ENCODE peak calls at places on chromosome 4, in seven cellular contexts. One of them, this sample, is unnamed. For H3K9me3, the result is how much of the 10 kb centered on the place peaks cover.

GRCh38 chr4:127533028-127533700 is 99.6 kb upstream of the INTU start:
- DNase-seq in adrenal gland: peak
- DNase-seq in tibial nerve: peak
- DNase-seq in heart left ventricle: peak
- DNase-seq in A549: no peak
- DNase-seq in mucosa of descending colon: no peak
- DNase-seq in ovary: peak
- DNase-seq in this sample: no peak

GRCh38 chr4:54998991-54999390 is 126.4 kb downstream of the KDR start:
- DNase-seq in adrenal gland: no peak
- DNase-seq in tibial nerve: no peak
- DNase-seq in heart left ventricle: no peak
- DNase-seq in A549: no peak
- DNase-seq in mucosa of descending colon: no peak
- DNase-seq in ovary: no peak
- DNase-seq in this sample: no peak

GRCh38 chr4:2660596-2661211 is 95.4 kb downstream of the TNIP2 start:
- DNase-seq in adrenal gland: no peak
- DNase-seq in tibial nerve: no peak
- DNase-seq in heart left ventricle: no peak
- DNase-seq in A549: no peak
- DNase-seq in mucosa of descending colon: no peak
- DNase-seq in ovary: no peak
- DNase-seq in this sample: no peak

GRCh38 chr4:119130365-119131065 is 5.1 kb upstream of the MYOZ2 start:
- DNase-seq in adrenal gland: no peak
- DNase-seq in tibial nerve: no peak
- DNase-seq in heart left ventricle: no peak
- DNase-seq in A549: no peak
- DNase-seq in mucosa of descending colon: no peak
- DNase-seq in ovary: no peak
- DNase-seq in this sample: no peak

GRCh38 chr4:13912436-13912835 is 284.9 kb upstream of the BOD1L1 start:
- DNase-seq in adrenal gland: no peak
- DNase-seq in tibial nerve: no peak
- DNase-seq in heart left ventricle: no peak
- DNase-seq in A549: no peak
- DNase-seq in mucosa of descending colon: no peak
- DNase-seq in ovary: no peak
- DNase-seq in this sample: no peak

GRCh38 chr4:87322754-87323153 is at the start of gene HSD17B13:
- DNase-seq in adrenal gland: no peak
- DNase-seq in tibial nerve: no peak
- DNase-seq in heart left ventricle: no peak
- DNase-seq in A549: no peak
- DNase-seq in mucosa of descending colon: no peak
- DNase-seq in ovary: no peak
- DNase-seq in this sample: no peak

GRCh38 chr4:95421869-95422268 is 126.9 kb downstream of the UNC5C start:
- DNase-seq in adrenal gland: no peak
- DNase-seq in tibial nerve: no peak
- DNase-seq in heart left ventricle: no peak
- DNase-seq in A549: no peak
- DNase-seq in mucosa of descending colon: no peak
- DNase-seq in ovary: no peak
- DNase-seq in this sample: no peak

GRCh38 chr4:6885953-6886557 is 23.6 kb upstream of the TBC1D14 start:
- DNase-seq in adrenal gland: no peak
- DNase-seq in tibial nerve: peak
- DNase-seq in heart left ventricle: peak
- DNase-seq in A549: peak
- DNase-seq in mucosa of descending colon: no peak
- DNase-seq in ovary: no peak
- DNase-seq in this sample: no peak

GRCh38 chr4:110159544-110159943 is 38.9 kb downstream of the ELOVL6 start:
- DNase-seq in adrenal gland: no peak
- DNase-seq in tibial nerve: no peak
- DNase-seq in heart left ventricle: no peak
- DNase-seq in A549: no peak
- DNase-seq in mucosa of descending colon: no peak
- DNase-seq in ovary: no peak
- DNase-seq in this sample: no peak

GRCh38 chr4:5370286-5370685 is 319.0 kb downstream of the STK32B start:
- DNase-seq in adrenal gland: no peak
- DNase-seq in tibial nerve: no peak
- DNase-seq in heart left ventricle: no peak
- DNase-seq in A549: peak
- DNase-seq in mucosa of descending colon: no peak
- DNase-seq in ovary: no peak
- DNase-seq in this sample: no peak

GRCh38 chr4:109803924-109804571 is 2.2 kb upstream of the CFI start:
- DNase-seq in adrenal gland: no peak
- DNase-seq in tibial nerve: no peak
- DNase-seq in heart left ventricle: no peak
- DNase-seq in A549: peak
- DNase-seq in mucosa of descending colon: no peak
- DNase-seq in ovary: no peak
- DNase-seq in this sample: peak

GRCh38 chr4:31998807-31999206 is 1278.6 kb downstream of the PCDH7 start:
- DNase-seq in adrenal gland: no peak
- DNase-seq in tibial nerve: no peak
- DNase-seq in heart left ventricle: no peak
- DNase-seq in A549: peak
- DNase-seq in mucosa of descending colon: no peak
- DNase-seq in ovary: no peak
- DNase-seq in this sample: no peak

GRCh38 chr4:142474398-142475087 is 371.6 kb downstream of the INPP4B start:
- DNase-seq in adrenal gland: no peak
- DNase-seq in tibial nerve: no peak
- DNase-seq in heart left ventricle: no peak
- DNase-seq in A549: peak
- DNase-seq in mucosa of descending colon: no peak
- DNase-seq in ovary: no peak
- DNase-seq in this sample: peak

GRCh38 chr4:5785806-5786680 is 75.0 kb downstream of the EVC start:
- DNase-seq in adrenal gland: no peak
- DNase-seq in tibial nerve: no peak
- DNase-seq in heart left ventricle: no peak
- DNase-seq in A549: peak
- DNase-seq in mucosa of descending colon: no peak
- DNase-seq in ovary: no peak
- DNase-seq in this sample: no peak

GRCh38 chr4:9891740-9892139 is 110.3 kb downstream of the DRD5 start:
- DNase-seq in adrenal gland: no peak
- DNase-seq in tibial nerve: no peak
- DNase-seq in heart left ventricle: no peak
- DNase-seq in A549: no peak
- DNase-seq in mucosa of descending colon: no peak
- DNase-seq in ovary: no peak
- DNase-seq in this sample: no peak

GRCh38 chr4:70948665-70949284 is 44.7 kb upstream of the DCK start:
- DNase-seq in adrenal gland: no peak
- DNase-seq in tibial nerve: no peak
- DNase-seq in heart left ventricle: no peak
- DNase-seq in A549: no peak
- DNase-seq in mucosa of descending colon: no peak
- DNase-seq in ovary: no peak
- DNase-seq in this sample: no peak

GRCh38 chr4:182346250-182346649 is 103.0 kb downstream of the TENM3 start:
- DNase-seq in adrenal gland: no peak
- DNase-seq in tibial nerve: no peak
- DNase-seq in heart left ventricle: no peak
- DNase-seq in A549: no peak
- DNase-seq in mucosa of descending colon: no peak
- DNase-seq in ovary: no peak
- DNase-seq in this sample: no peak

GRCh38 chr4:1973661-1974060 is 35.1 kb downstream of the NELFA start:
- DNase-seq in adrenal gland: no peak
- DNase-seq in tibial nerve: no peak
- DNase-seq in heart left ventricle: no peak
- DNase-seq in A549: no peak
- DNase-seq in mucosa of descending colon: no peak
- DNase-seq in ovary: no peak
- DNase-seq in this sample: no peak

GRCh38 chr4:6055436-6055835 is 37.2 kb upstream of the C4orf50 start:
- DNase-seq in adrenal gland: no peak
- DNase-seq in tibial nerve: no peak
- DNase-seq in heart left ventricle: no peak
- DNase-seq in A549: no peak
- DNase-seq in mucosa of descending colon: no peak
- DNase-seq in ovary: no peak
- DNase-seq in this sample: no peak

GRCh38 chr4:67333663-67334062 is 211.6 kb downstream of the CENPC start:
- DNase-seq in adrenal gland: no peak
- DNase-seq in tibial nerve: no peak
- DNase-seq in heart left ventricle: no peak
- DNase-seq in A549: no peak
- DNase-seq in mucosa of descending colon: no peak
- DNase-seq in ovary: no peak
- DNase-seq in this sample: no peak

GRCh38 chr4:15294832-15295231 is 133.0 kb upstream of the C1QTNF7 start:
- DNase-seq in adrenal gland: no peak
- DNase-seq in tibial nerve: no peak
- DNase-seq in heart left ventricle: no peak
- DNase-seq in A549: no peak
- DNase-seq in mucosa of descending colon: no peak
- DNase-seq in ovary: no peak
- DNase-seq in this sample: no peak

GRCh38 chr4:10897076-10897475 is 212.5 kb upstream of the CLNK start:
- DNase-seq in adrenal gland: no peak
- DNase-seq in tibial nerve: no peak
- DNase-seq in heart left ventricle: no peak
- DNase-seq in A549: no peak
- DNase-seq in mucosa of descending colon: no peak
- DNase-seq in ovary: no peak
- DNase-seq in this sample: no peak

DNA sequence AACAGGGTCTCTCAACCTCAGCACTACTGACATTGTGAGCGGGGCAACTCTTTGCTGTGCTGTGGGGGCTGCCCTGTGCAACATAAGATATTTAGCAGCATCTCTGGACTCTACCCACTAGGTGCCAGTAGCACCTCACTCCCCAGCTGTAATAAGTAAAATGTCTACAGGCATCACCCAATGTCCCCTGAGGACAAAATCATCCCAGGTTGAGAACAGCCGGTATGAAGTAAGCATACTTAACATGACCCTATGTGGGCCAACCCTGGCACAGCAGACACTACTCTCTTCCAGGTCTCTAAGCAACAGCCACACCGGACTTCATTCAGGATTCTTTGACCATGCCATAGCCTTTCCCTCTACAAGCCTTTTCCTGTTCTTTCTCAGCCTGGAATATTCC is 10.5 kb upstream of the MGST2 start:
- DNase-seq in adrenal gland: no peak
- DNase-seq in tibial nerve: no peak
- DNase-seq in heart left ventricle: no peak
- DNase-seq in A549: peak
- DNase-seq in mucosa of descending colon: no peak
- DNase-seq in ovary: no peak
- DNase-seq in this sample: no peak
- TF ChIP-seq CTCF in adrenal gland: peak
- TF ChIP-seq CTCF in tibial nerve: no peak
- TF ChIP-seq CTCF in heart left ventricle: peak
- TF ChIP-seq CTCF in A549: peak
- TF ChIP-seq CTCF in mucosa of descending colon: no peak
- TF ChIP-seq CTCF in ovary: no peak
- TF ChIP-seq CTCF in this sample: no peak

DNA sequence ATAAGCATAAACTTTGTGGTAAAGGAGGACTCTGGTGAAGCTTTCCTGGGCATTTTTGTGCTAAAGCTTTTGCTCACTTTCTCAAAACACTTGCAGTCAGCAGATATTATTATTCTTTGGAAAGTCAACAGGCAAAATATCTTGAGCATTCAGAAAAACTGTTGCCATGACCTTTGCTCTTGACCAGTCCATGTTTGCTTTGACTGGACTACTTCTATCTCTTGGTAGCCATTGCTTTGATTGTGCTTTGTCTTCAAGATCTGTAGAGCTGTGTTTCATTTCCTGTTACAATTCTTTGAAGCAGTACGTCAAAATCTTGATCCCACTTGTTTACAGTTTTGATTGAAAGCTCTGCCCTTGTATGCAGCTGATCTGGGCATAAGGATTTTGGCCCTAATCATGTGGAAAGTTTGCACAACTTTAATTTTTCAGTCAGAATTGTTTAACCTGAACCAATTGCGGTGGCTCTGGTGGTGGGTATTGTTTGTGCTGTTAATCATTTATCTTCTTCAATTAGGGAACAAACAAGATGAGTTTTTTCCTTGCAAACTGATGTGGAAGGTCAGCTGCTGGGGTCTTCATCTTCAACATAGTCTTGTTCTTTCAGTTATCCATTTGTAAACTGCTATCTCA is 121.5 kb upstream of the NUDT6 start:
- DNase-seq in adrenal gland: no peak
- DNase-seq in tibial nerve: no peak
- DNase-seq in heart left ventricle: no peak
- DNase-seq in A549: no peak
- DNase-seq in mucosa of descending colon: no peak
- DNase-seq in ovary: no peak
- DNase-seq in this sample: no peak
- H3K9me3 ChIP-seq in adrenal gland: under half
- H3K9me3 ChIP-seq in tibial nerve: under half
- H3K9me3 ChIP-seq in heart left ventricle: under half
- H3K9me3 ChIP-seq in A549: under half
- H3K9me3 ChIP-seq in mucosa of descending colon: under half
- H3K9me3 ChIP-seq in ovary: under half
- H3K9me3 ChIP-seq in this sample: under half

DNA sequence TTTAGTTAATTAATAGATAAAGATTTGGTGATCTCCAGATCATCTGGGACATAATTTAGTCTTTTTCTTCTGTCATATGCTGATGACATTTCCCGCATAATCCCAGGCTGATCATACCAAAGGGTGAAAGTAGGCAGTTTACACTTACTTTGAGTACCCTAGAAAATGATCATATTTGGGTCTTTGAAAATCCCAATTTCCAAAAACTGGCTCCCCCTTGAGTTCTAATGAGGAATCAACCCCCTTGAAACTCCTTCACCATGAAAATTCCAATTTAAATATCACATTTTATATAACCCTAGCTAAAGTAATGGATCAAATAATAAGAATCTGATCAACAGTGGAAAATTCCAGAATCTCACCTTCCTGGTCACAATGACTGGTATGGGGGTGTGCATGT is 223.4 kb downstream of the NAF1 start:
- DNase-seq in adrenal gland: no peak
- DNase-seq in tibial nerve: no peak
- DNase-seq in heart left ventricle: no peak
- DNase-seq in A549: no peak
- DNase-seq in mucosa of descending colon: no peak
- DNase-seq in ovary: no peak
- DNase-seq in this sample: no peak
- TF ChIP-seq CTCF in adrenal gland: no peak
- TF ChIP-seq CTCF in tibial nerve: no peak
- TF ChIP-seq CTCF in heart left ventricle: no peak
- TF ChIP-seq CTCF in A549: no peak
- TF ChIP-seq CTCF in mucosa of descending colon: no peak
- TF ChIP-seq CTCF in ovary: no peak
- TF ChIP-seq CTCF in this sample: no peak

DNA sequence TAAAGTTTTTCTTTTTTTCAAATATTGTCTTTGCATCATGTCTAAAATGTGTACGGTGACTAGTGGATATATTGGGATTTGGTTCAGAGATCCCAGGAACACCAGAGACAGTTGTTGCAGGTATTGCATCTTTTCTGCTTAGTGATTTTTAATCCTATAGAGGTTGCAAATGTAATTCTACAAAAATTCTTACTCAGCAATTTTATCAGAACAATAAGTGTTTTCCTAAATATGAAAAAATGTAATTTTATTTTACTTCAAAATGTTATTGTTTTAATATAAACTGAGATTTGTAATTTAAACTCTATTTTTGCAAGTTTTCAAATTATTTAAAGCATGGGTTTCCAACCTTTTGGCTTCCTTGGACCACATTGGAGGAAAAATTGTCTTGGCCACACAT is 8.2 kb downstream of the ZNF718 start:
- DNase-seq in adrenal gland: no peak
- DNase-seq in tibial nerve: no peak
- DNase-seq in heart left ventricle: no peak
- DNase-seq in A549: no peak
- DNase-seq in mucosa of descending colon: no peak
- DNase-seq in ovary: no peak
- DNase-seq in this sample: no peak
- H3K9me3 ChIP-seq in adrenal gland: under half
- H3K9me3 ChIP-seq in tibial nerve: under half
- H3K9me3 ChIP-seq in heart left ventricle: under half
- H3K9me3 ChIP-seq in A549: under half
- H3K9me3 ChIP-seq in mucosa of descending colon: under half
- H3K9me3 ChIP-seq in ovary: under half
- H3K9me3 ChIP-seq in this sample: under half

This sample was measured in Peyer's patch.